ENCODE peak calls at places on chromosome 3, in five cellular contexts. A, S, X, I and V are unnamed samples.

GRCh38 chr3:110881069-110881468 is 190.5 kb upstream of the NECTIN3 start:
- DNase-seq in S (no peak), A (peak), X (peak), I (peak), V (peak)

GRCh38 chr3:99753268-99753975 is 64.2 kb upstream of the CMSS1 start:
- DNase-seq in I (no peak), X (peak), S (no peak), A (peak), V (no peak)

GRCh38 chr3:194333212-194333980 is 17.7 kb downstream of the CPN2 start:
- DNase-seq in I (peak), X (peak), A (peak), S (no peak), V (no peak)

GRCh38 chr3:4684117-4684516 is 191.0 kb downstream of the ITPR1 start:
- DNase-seq in A (no peak), X (no peak), I (no peak), S (no peak), V (no peak)

GRCh38 chr3:187130346-187131066 is 8.8 kb downstream of the RPL39L start:
- DNase-seq in I (no peak), S (no peak), X (no peak), A (no peak), V (peak)

GRCh38 chr3:144590854-144591253 is 619.2 kb downstream of the DIPK2A start:
- DNase-seq in I (no peak), A (no peak), X (peak), S (no peak), V (no peak)

GRCh38 chr3:114597012-114597411 is 303.2 kb downstream of the TIGIT start:
- DNase-seq in I (no peak), A (peak), S (no peak), X (no peak), V (no peak)

GRCh38 chr3:127886276-127886862 is 28.7 kb upstream of the KBTBD12 start:
- DNase-seq in X (no peak), I (no peak), S (no peak), A (no peak), V (no peak)

GRCh38 chr3:11047500-11047899 is 55.0 kb downstream of the SLC6A1 start:
- DNase-seq in A (no peak), X (no peak), I (no peak), S (no peak), V (peak)

GRCh38 chr3:47012342-47013230 is 33.1 kb downstream of the NBEAL2 start:
- DNase-seq in I (peak), X (no peak), A (no peak), S (no peak), V (no peak)

GRCh38 chr3:115084686-115085085 is 62.4 kb downstream of the ZBTB20 start:
- DNase-seq in S (no peak), I (no peak), A (no peak), X (no peak), V (no peak)

GRCh38 chr3:94423566-94423965 is 360.7 kb downstream of the NSUN3 start:
- DNase-seq in X (no peak), A (no peak), S (no peak), I (no peak), V (no peak)

GRCh38 chr3:64079369-64080160 is 56.3 kb upstream of the PSMD6 start:
- DNase-seq in I (no peak), A (no peak), S (no peak), X (no peak), V (no peak)

GRCh38 chr3:3068358-3068881 is 41.8 kb downstream of the IL5RA start:
- DNase-seq in X (no peak), S (no peak), A (no peak), I (no peak), V (peak)

GRCh38 chr3:141231101-141231922 is at the start of gene PXYLP1:
- DNase-seq in S (peak), I (peak), X (peak), A (peak), V (peak)

GRCh38 chr3:40192628-40193027 is 116.9 kb upstream of the EIF1B start:
- DNase-seq in X (peak), S (no peak), I (no peak), A (no peak), V (no peak)

GRCh38 chr3:102269401-102269800 is 165.4 kb upstream of the ZPLD1 start:
- DNase-seq in X (no peak), I (no peak), A (no peak), S (no peak), V (no peak)
- H3K27ac ChIP-seq in X (no peak), I (no peak), A (no peak), S (no peak), V (no peak)

GRCh38 chr3:183129243-183129642 is 29.9 kb upstream of the MCCC1 start:
- DNase-seq in A (peak), X (peak), I (no peak), S (no peak), V (no peak)
- H3K27ac ChIP-seq in A (no peak), X (no peak), I (no peak), S (no peak), V (no peak)

GRCh38 chr3:170076715-170077238 is 39.0 kb downstream of the GPR160 start:
- DNase-seq in X (no peak), I (no peak), S (no peak), A (no peak), V (no peak)
- H3K27ac ChIP-seq in X (no peak), I (no peak), S (no peak), A (no peak), V (no peak)

GRCh38 chr3:123338021-123338619 is 110.8 kb downstream of the ADCY5 start:
- DNase-seq in I (no peak), A (no peak), X (no peak), S (no peak), V (no peak)
- H3K27ac ChIP-seq in I (no peak), A (no peak), X (no peak), S (no peak), V (no peak)

GRCh38 chr3:45188714-45189659 is 37.1 kb downstream of the TMEM158 start:
- DNase-seq in A (no peak), X (no peak), I (no peak), S (no peak), V (no peak)
- H3K27ac ChIP-seq in A (no peak), X (no peak), I (no peak), S (no peak), V (no peak)

GRCh38 chr3:129604223-129604941 is 2.1 kb downstream of the PLXND1 start:
- DNase-seq in A (no peak), I (no peak), X (no peak), S (no peak), V (no peak)
- H3K27ac ChIP-seq in A (no peak), I (peak), X (peak), S (peak), V (no peak)

DNA sequence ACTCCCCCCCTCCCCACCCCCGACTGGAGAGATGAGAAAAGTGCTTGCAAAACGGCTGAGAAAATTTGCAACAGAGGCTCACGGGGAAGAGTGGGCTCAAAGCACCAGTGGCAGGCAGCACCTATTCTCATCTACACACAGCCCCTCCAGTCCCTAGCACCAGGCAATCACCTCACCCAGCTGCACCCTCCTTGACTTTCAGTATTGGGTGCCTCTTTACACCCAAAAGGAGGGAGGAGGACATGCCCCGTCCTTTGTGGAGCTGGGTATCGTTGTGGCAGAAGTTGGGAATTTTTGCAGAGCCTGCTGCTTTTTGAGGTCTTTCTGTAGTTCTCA is 182.8 kb upstream of the TOPAZ1 start:
- DNase-seq in S (no peak), I (no peak), A (no peak), X (no peak), V (no peak)
- H3K27ac ChIP-seq in S (no peak), I (no peak), A (no peak), X (no peak), V (no peak)

GRCh38 chr3:42068303-42069088 is 22.7 kb upstream of the TRAK1 start:
- DNase-seq in S (no peak), A (no peak), X (no peak), I (no peak), V (no peak)

GRCh38 chr3:42071720-42072582 is 19.2 kb upstream of the TRAK1 start:
- DNase-seq in S (peak), X (peak), A (no peak), I (peak), V (no peak)

GRCh38 chr3:42072583-42072924 is 18.6 kb upstream of the TRAK1 start:
- DNase-seq in S (no peak), A (no peak), I (no peak), X (no peak), V (no peak)

GRCh38 chr3:42072930-42073329 is 18.2 kb upstream of the TRAK1 start:
- DNase-seq in S (no peak), X (no peak), A (no peak), I (no peak), V (no peak)

GRCh38 chr3:42070089-42070885 is 20.9 kb upstream of the TRAK1 start:
- DNase-seq in S (no peak), A (no peak), I (no peak), X (no peak), V (no peak)
- H3K27ac ChIP-seq in S (peak), A (peak), I (peak), X (peak), V (peak)

GRCh38 chr3:197168063-197168462 is 130.3 kb downstream of the DLG1 start:
- DNase-seq in X (no peak), S (no peak), A (no peak), I (no peak), V (no peak)
- H3K27ac ChIP-seq in X (no peak), S (no peak), A (no peak), I (no peak), V (no peak)

GRCh38 chr3:165256554-165256953 is 60.4 kb upstream of the SLITRK3 start:
- DNase-seq in S (no peak), I (no peak), X (peak), A (no peak), V (no peak)
- H3K27ac ChIP-seq in S (no peak), I (no peak), X (no peak), A (no peak), V (no peak)